ENCODE peak calls at places on chromosomes 7 and 10, in five cellular contexts. S is lung, L is A549, K is left ventricle myocardium inferior, O is upper lobe of right lung. R is an unnamed sample.

GRCh38 chr7:6367701-6368211 is 80.0 kb downstream of the DAGLB start:
- DNase-seq in S (no peak), L (peak; percentile 45), K (no peak), O (no peak), R (no peak)

GRCh38 chr7:2936301-2936700 is 92.2 kb upstream of the GNA12 start:
- DNase-seq in S (no peak), L (no peak), K (no peak), O (peak; percentile 5), R (no peak)

GRCh38 chr7:2551418-2551817 is 3.9 kb downstream of the BRAT1 start:
- DNase-seq in S (no peak), L (no peak), K (no peak), O (peak; percentile 9), R (no peak)

GRCh38 chr10:78381072-78381471 is 347.4 kb downstream of the RPS24 start:
- DNase-seq in S (no peak), L (no peak), K (no peak), O (no peak), R (no peak)

GRCh38 chr10:42646692-42647640 is 8.6 kb upstream of the ZNF33B start:
- DNase-seq in S (no peak), L (no peak), K (no peak), O (no peak), R (peak; percentile 18)

GRCh38 chr10:6746782-6747181 is 166.7 kb upstream of the PRKCQ start:
- DNase-seq in S (no peak), L (no peak), K (no peak), O (no peak), R (no peak)

GRCh38 chr10:62047240-62047897 is 145.9 kb downstream of the ARID5B start:
- DNase-seq in S (no peak), L (no peak), K (no peak), O (no peak), R (no peak)

GRCh38 chr10:80283536-80284199 is 5.8 kb downstream of the MAT1A start:
- DNase-seq in S (peak; percentile 26), L (no peak), K (no peak), O (no peak), R (no peak)

GRCh38 chr7:95929710-95930295 is 157.4 kb downstream of the DYNC1I1 start:
- DNase-seq in S (no peak), L (no peak), K (no peak), O (no peak), R (no peak)

GRCh38 chr7:137135654-137136350 is 207.7 kb downstream of the PTN start:
- DNase-seq in S (no peak), L (no peak), K (no peak), O (no peak), R (no peak)

GRCh38 chr10:33355267-33355666 is 20.8 kb upstream of the NRP1 start:
- DNase-seq in S (no peak), L (no peak), K (no peak), O (no peak), R (no peak)

GRCh38 chr7:145698526-145699262 is 417.9 kb upstream of the CNTNAP2 start:
- DNase-seq in S (no peak), L (no peak), K (no peak), O (no peak), R (peak; percentile 1)

GRCh38 chr10:78928330-78928729 is 140.4 kb upstream of the ZMIZ1 start:
- DNase-seq in S (no peak), L (no peak), K (no peak), O (no peak), R (no peak)

GRCh38 chr10:48981310-48981907 is 41.8 kb upstream of the LRRC18 start:
- DNase-seq in S (peak; percentile 56), L (peak; percentile 51), K (peak; percentile 57), O (peak; percentile 81), R (peak; percentile 39)

GRCh38 chr10:128187788-128188185 is 61.6 kb upstream of the MKI67 start:
- DNase-seq in S (no peak), L (no peak), K (no peak), O (no peak), R (no peak)

GRCh38 chr7:106041140-106041717 is 70.9 kb downstream of the SYPL1 start:
- DNase-seq in S (no peak), L (peak; percentile 64), K (no peak), O (no peak), R (peak; percentile 59)

GRCh38 chr7:92754756-92755581 is 81.4 kb downstream of the CDK6 start:
- DNase-seq in S (no peak), L (no peak), K (peak; percentile 28), O (no peak), R (no peak)

GRCh38 chr7:138468244-138469123 is 8.4 kb downstream of the TRIM24 start:
- DNase-seq in S (no peak), L (no peak), K (peak; percentile 22), O (no peak), R (no peak)

GRCh38 chr7:39613577-39613976 is 9.8 kb upstream of the RALA start:
- DNase-seq in S (no peak), L (no peak), K (no peak), O (no peak), R (no peak)

GRCh38 chr10:59709472-59710125 is at the start of gene SLC16A9:
- DNase-seq in S (peak; percentile 46), L (peak; percentile 36), K (peak; percentile 47), O (peak; percentile 73), R (peak; percentile 42)

GRCh38 chr10:79027147-79028055 is 41.4 kb upstream of the ZMIZ1 start:
- DNase-seq in S (no peak), L (no peak), K (no peak), O (peak; percentile 55), R (no peak)

GRCh38 chr7:45108863-45109262 is 2.6 kb downstream of the TBRG4 start:
- DNase-seq in S (no peak), L (no peak), K (no peak), O (no peak), R (no peak)

GRCh38 chr7:45116048-45116447 is 4.6 kb upstream of the TBRG4 start:
- DNase-seq in S (no peak), L (no peak), K (no peak), O (no peak), R (no peak)

GRCh38 chr7:45107356-45107755 is 4.1 kb downstream of the TBRG4 start:
- DNase-seq in S (no peak), L (no peak), K (no peak), O (no peak), R (no peak)

GRCh38 chr7:45112648-45113047 is 1.2 kb upstream of the TBRG4 start:
- DNase-seq in S (no peak), L (no peak), K (no peak), O (no peak), R (no peak)

DNA sequence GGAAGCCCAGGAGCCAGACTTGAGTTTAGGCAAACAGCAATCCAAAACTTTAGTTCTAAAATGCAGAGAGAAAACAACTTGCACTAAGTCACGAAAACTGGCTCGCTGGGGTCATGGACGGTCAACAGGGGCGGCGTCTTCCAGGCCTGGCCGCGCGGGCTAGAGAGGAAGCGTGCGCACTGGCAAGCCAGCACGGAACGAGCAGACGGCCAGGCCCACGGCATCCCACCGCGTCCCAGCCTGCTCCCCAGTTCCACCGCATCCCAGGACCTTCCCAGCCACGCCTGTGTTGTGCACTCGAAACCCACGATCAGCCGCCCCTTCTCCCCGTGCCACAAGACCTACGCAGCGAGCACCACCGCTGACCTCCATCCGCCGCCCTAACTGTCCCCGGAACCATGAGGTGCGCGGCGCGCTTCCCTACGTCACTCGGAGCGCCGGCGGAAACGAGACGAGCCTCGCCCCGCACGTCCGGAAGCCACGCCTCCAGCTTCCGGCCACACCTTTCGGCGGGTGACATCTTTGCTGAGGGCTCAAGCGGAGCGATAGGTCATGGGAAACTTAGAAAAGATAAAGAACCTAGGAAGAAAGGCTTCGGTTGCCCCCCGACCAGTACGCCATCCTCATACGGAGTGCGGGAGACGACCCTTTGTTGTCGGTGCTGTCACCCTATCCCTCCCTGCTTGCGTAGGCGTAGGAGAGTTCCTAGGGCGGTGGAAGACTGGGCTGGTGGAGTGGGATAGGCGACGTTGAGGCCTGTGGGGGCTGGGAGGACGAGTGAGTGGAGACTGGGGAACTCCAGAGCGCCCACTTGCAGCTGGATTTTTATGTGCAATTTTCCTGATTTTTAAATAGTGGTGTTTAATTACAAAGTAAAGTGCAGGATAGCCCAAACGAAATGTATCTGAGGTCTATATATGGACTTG is at the start of gene TBRG4:
- DNase-seq in S (peak; percentile 94), L (peak; percentile 97), K (peak; percentile 96), O (peak; percentile 98), R (peak; percentile 93)
- TF ChIP-seq CTCF in S (peak; percentile 16), L (peak; percentile 61), K (peak; percentile 50), O (peak; percentile 44), R (no peak)

GRCh38 chr10:98390406-98390805 is 24.6 kb downstream of the PYROXD2 start:
- DNase-seq in S (no peak), L (no peak), K (no peak), O (no peak), R (no peak)
- H3K27ac ChIP-seq in S (no peak overlapping the region), L (no peak overlapping the region), K (no peak overlapping the region), O (no peak overlapping the region), R (no peak overlapping the region)

DNA sequence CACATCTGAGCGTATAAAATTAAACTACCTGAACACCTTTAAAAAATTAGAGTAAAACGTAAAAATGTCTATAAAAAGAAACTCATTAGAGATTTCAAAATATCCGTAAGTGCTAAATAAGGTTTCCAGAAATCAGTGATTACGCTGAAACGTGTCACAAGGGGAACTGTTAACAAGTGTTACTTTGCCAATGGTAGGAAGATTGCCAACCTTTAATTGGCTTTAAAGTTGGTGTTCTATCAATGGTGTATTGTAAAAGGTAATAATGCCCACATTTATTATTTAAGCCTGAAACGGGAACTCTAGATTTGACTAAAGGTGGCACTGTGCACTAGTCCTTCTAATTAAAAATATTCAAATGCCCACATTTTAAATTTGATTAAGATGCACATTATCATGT is 37.8 kb upstream of the HIBADH start:
- DNase-seq in S (no peak), L (no peak), K (no peak), O (no peak), R (no peak)
- TF ChIP-seq CTCF in S (no peak), L (no peak), K (no peak), O (no peak), R (no peak)

GRCh38 chr10:122326385-122326784 is 48.1 kb upstream of the PLEKHA1 start:
- DNase-seq in S (no peak), L (no peak), K (no peak), O (no peak), R (no peak)

GRCh38 chr10:122323188-122323587 is 51.3 kb upstream of the PLEKHA1 start:
- DNase-seq in S (no peak), L (no peak), K (no peak), O (no peak), R (no peak)

GRCh38 chr10:122321960-122322359 is 50.9 kb downstream of the BTBD16 start:
- DNase-seq in S (no peak), L (no peak), K (no peak), O (no peak), R (no peak)

GRCh38 chr10:122325235-122325634 is 49.3 kb upstream of the PLEKHA1 start:
- DNase-seq in S (no peak), L (no peak), K (no peak), O (no peak), R (no peak)

DNA sequence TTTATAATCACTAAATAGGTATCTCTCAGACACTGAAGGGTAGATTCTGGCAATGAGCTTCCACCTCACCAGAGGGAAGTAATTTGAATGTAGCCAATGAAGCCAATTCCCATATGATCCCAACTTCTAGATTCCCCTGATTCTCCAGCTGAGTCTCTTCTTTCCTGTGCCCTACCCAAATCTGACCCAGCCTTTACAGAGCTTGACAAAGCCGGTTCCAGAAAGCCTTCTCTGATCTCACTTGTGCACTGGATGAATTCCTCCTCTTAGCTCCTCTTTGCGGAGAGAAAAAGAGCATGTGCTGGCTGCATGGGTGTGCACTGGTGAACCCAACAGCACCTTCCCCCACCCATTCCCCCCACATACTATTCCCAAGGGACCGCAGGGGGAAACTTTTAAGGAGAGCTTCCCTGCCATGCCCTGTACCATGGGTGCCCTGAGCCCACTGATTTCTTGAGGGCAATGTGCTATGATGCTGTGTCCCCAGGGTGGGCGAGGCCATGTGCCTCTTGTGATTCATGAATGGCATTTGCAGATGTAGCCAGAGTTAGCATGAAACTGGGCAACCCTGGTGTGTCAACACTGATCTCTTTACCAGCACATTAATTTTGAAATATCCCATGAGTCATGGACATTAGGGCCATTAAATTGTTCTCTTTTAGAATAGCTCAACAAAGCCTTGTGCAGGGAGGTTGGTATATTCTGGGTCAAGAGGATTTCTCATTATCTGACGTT is 50.4 kb upstream of the PLEKHA1 start:
- DNase-seq in S (no peak), L (peak; percentile 54), K (no peak), O (no peak), R (peak; percentile 78)
- H3K27ac ChIP-seq in S (no peak overlapping the region), L (peak overlapping the region; percentile 52), K (no peak overlapping the region), O (no peak overlapping the region), R (peak overlapping the region; percentile 83)